ENCODE peak calls at places on chromosomes 7 and 10, in four cellular contexts. One of them, this sample, is unnamed.

GRCh38 chr7:73907554-73908122 is 46.7 kb downstream of the TMEM270 start:
- DNase-seq in SW480: no peak
- DNase-seq in GM04504: no peak
- DNase-seq in GM18507: no peak
- DNase-seq in this sample: no peak

GRCh38 chr10:43942096-43942885 is 293.6 kb upstream of the ZNF32 start:
- DNase-seq in SW480: no peak
- DNase-seq in GM18507: no peak
- DNase-seq in GM04504: no peak
- DNase-seq in this sample: no peak

GRCh38 chr7:128137096-128137655 is 103.9 kb upstream of the LEP start:
- DNase-seq in GM04504: peak
- DNase-seq in GM18507: no peak
- DNase-seq in SW480: peak
- DNase-seq in this sample: no peak

GRCh38 chr10:29619273-29619672 is 15.5 kb downstream of the SVIL start:
- DNase-seq in GM18507: no peak
- DNase-seq in GM04504: no peak
- DNase-seq in SW480: no peak
- DNase-seq in this sample: no peak

GRCh38 chr7:24227068-24227467 is 56.9 kb upstream of the NPY start:
- DNase-seq in GM04504: no peak
- DNase-seq in GM18507: no peak
- DNase-seq in SW480: no peak
- DNase-seq in this sample: no peak

GRCh38 chr7:64183126-64183742 is 23.8 kb upstream of the ZNF735 start:
- DNase-seq in SW480: no peak
- DNase-seq in GM04504: no peak
- DNase-seq in GM18507: no peak
- DNase-seq in this sample: no peak

GRCh38 chr7:64888901-64889685 is 14.0 kb upstream of the ZNF273 start:
- DNase-seq in SW480: peak
- DNase-seq in GM04504: no peak
- DNase-seq in GM18507: no peak
- DNase-seq in this sample: peak

GRCh38 chr7:47484457-47484856 is 97.5 kb downstream of the TNS3 start:
- DNase-seq in GM18507: no peak
- DNase-seq in GM04504: no peak
- DNase-seq in SW480: no peak
- DNase-seq in this sample: no peak

GRCh38 chr7:96080021-96080420 is 241.9 kb downstream of the SLC25A13 start:
- DNase-seq in SW480: peak
- DNase-seq in GM18507: no peak
- DNase-seq in GM04504: no peak
- DNase-seq in this sample: no peak

GRCh38 chr10:127012769-127013152 is 107.5 kb downstream of the DOCK1 start:
- DNase-seq in GM04504: no peak
- DNase-seq in SW480: peak
- DNase-seq in GM18507: no peak
- DNase-seq in this sample: no peak

GRCh38 chr7:41918597-41918996 is 215.7 kb upstream of the INHBA start:
- DNase-seq in GM04504: peak
- DNase-seq in GM18507: no peak
- DNase-seq in SW480: no peak
- DNase-seq in this sample: no peak

This sample was measured in GM12892.